ENCODE peak calls at places on chromosomes 2 and 18, in four cellular contexts. Q, D, I and J are unnamed samples.

GRCh38 chr2:9462313-9462712 is 12.0 kb upstream of the IAH1 start:
- DNase-seq in I (no peak), Q (no peak), D (no peak), J (no peak)

GRCh38 chr2:46067501-46068292 is 229.5 kb upstream of the EPAS1 start:
- DNase-seq in I (peak), D (peak), Q (no peak), J (peak)

GRCh38 chr2:190579058-190579410 is 44.5 kb upstream of the NEMP2 start:
- DNase-seq in D (no peak), I (no peak), Q (no peak), J (no peak)

GRCh38 chr2:199070550-199070949 is 387.2 kb downstream of the SATB2 start:
- DNase-seq in I (no peak), Q (no peak), D (no peak), J (no peak)

GRCh38 chr2:102839668-102840388 is 78.0 kb downstream of the TMEM182 start:
- DNase-seq in D (peak), Q (peak), I (peak), J (peak)

GRCh38 chr18:63454497-63454896 is 22.3 kb upstream of the SERPINB5 start:
- DNase-seq in Q (no peak), D (peak), I (no peak), J (no peak)

GRCh38 chr2:38828460-38828859 is 47.3 kb downstream of the DHX57 start:
- DNase-seq in D (no peak), I (no peak), Q (no peak), J (no peak)

GRCh38 chr2:241114836-241115235 is 12.7 kb upstream of the MTERF4 start:
- DNase-seq in I (no peak), Q (no peak), D (no peak), J (no peak)

GRCh38 chr2:219253753-219254589 is at the start of gene TUBA4A:
- DNase-seq in I (peak), D (peak), Q (peak), J (no peak)

GRCh38 chr18:79507076-79507545 is 111.4 kb downstream of the NFATC1 start:
- DNase-seq in Q (peak), D (no peak), I (no peak), J (no peak)

GRCh38 chr2:127709336-127709735 is 8.0 kb downstream of the SFT2D3 start:
- DNase-seq in I (no peak), D (no peak), Q (no peak), J (no peak)

GRCh38 chr2:20599861-20600461 is 50.9 kb downstream of the HS1BP3 start:
- DNase-seq in D (no peak), I (no peak), Q (no peak), J (no peak)

GRCh38 chr2:176584333-176584732 is 315.1 kb downstream of the MTX2 start:
- DNase-seq in D (no peak), I (peak), Q (no peak), J (peak)

GRCh38 chr2:231643494-231643888 is 50.8 kb downstream of the TEX44 start:
- DNase-seq in D (no peak), I (no peak), Q (no peak), J (no peak)

GRCh38 chr2:55014962-55015939 is 35.0 kb downstream of the RTN4 start:
- DNase-seq in Q (peak), D (peak), I (peak), J (peak)

GRCh38 chr2:223943561-223944008 is 1.6 kb downstream of the WDFY1 start:
- DNase-seq in Q (no peak), I (peak), D (no peak), J (peak)

GRCh38 chr2:177606636-177607035 is 214.1 kb downstream of the AGPS start:
- DNase-seq in Q (no peak), D (no peak), I (peak), J (no peak)

GRCh38 chr2:126656311-126657145 is 570 bp downstream of the GYPC start:
- DNase-seq in I (peak), Q (peak), D (no peak), J (no peak)

GRCh38 chr2:45684756-45685155 is 33.3 kb downstream of the PRKCE start:
- DNase-seq in Q (no peak), I (no peak), D (no peak), J (no peak)

GRCh38 chr18:3209859-3210569 is 9.8 kb downstream of the MYOM1 start:
- DNase-seq in D (no peak), I (peak), Q (no peak), J (peak)

GRCh38 chr18:69951182-69951581 is 3.5 kb upstream of the CD226 start:
- DNase-seq in Q (no peak), I (peak), D (no peak), J (no peak)

GRCh38 chr2:122412360-122412759 is 656.9 kb downstream of the TSN start:
- DNase-seq in Q (no peak), I (no peak), D (no peak), J (no peak)

GRCh38 chr18:2337552-2338141 is 233.7 kb downstream of the METTL4 start:
- DNase-seq in D (peak), I (peak), Q (peak), J (no peak)

GRCh38 chr2:10161206-10161931 is 38.8 kb downstream of the RRM2 start:
- DNase-seq in D (no peak), I (no peak), Q (no peak), J (no peak)

GRCh38 chr2:7927694-7928093 is 754.2 kb upstream of the ID2 start:
- DNase-seq in Q (no peak), D (no peak), I (no peak), J (no peak)